ENCODE peak calls at places on chromosome 16, in seven cellular contexts. One of them, this sample, is unnamed.
A peak's percentile ranks its signal among the peaks of the same experiment; 100 is the strongest.

GRCh38 chr16:56273615-56274014 is 82.3 kb downstream of the GNAO1 start:
- DNase-seq in adrenal gland: no peak
- DNase-seq in CD8-positive, alpha-beta T cell: no peak
- DNase-seq in A673: no peak
- DNase-seq in tibial nerve: no peak
- DNase-seq in iPS DF 6.9: no peak
- DNase-seq in SK-N-SH: no peak
- DNase-seq in this sample: no peak

GRCh38 chr16:66953462-66954096 is 7.5 kb upstream of the CES3 start:
- DNase-seq in adrenal gland: no peak
- DNase-seq in CD8-positive, alpha-beta T cell: no peak
- DNase-seq in A673: no peak
- DNase-seq in tibial nerve: no peak
- DNase-seq in iPS DF 6.9: no peak
- DNase-seq in SK-N-SH: no peak
- DNase-seq in this sample: no peak

GRCh38 chr16:27239906-27240655 is 28.5 kb downstream of the NSMCE1 start:
- DNase-seq in adrenal gland: no peak
- DNase-seq in CD8-positive, alpha-beta T cell: no peak
- DNase-seq in A673: no peak
- DNase-seq in tibial nerve: no peak
- DNase-seq in iPS DF 6.9: no peak
- DNase-seq in SK-N-SH: no peak
- DNase-seq in this sample: no peak

GRCh38 chr16:46895399-46896313 is 11.5 kb downstream of the GPT2 start:
- DNase-seq in adrenal gland: no peak
- DNase-seq in CD8-positive, alpha-beta T cell: no peak
- DNase-seq in A673: no peak
- DNase-seq in tibial nerve: no peak
- DNase-seq in iPS DF 6.9: no peak
- DNase-seq in SK-N-SH: no peak
- DNase-seq in this sample: no peak

GRCh38 chr16:3074860-3075545 is 9.6 kb downstream of the IL32 start:
- DNase-seq in adrenal gland: no peak
- DNase-seq in CD8-positive, alpha-beta T cell: peak; percentile 79
- DNase-seq in A673: no peak
- DNase-seq in tibial nerve: no peak
- DNase-seq in iPS DF 6.9: no peak
- DNase-seq in SK-N-SH: no peak
- DNase-seq in this sample: no peak

GRCh38 chr16:83619381-83620150 is 188.2 kb upstream of the HSBP1 start:
- DNase-seq in adrenal gland: no peak
- DNase-seq in CD8-positive, alpha-beta T cell: no peak
- DNase-seq in A673: no peak
- DNase-seq in tibial nerve: no peak
- DNase-seq in iPS DF 6.9: no peak
- DNase-seq in SK-N-SH: no peak
- DNase-seq in this sample: no peak

GRCh38 chr16:11147033-11147848 is 108.8 kb downstream of the SOCS1 start:
- DNase-seq in adrenal gland: no peak
- DNase-seq in CD8-positive, alpha-beta T cell: no peak
- DNase-seq in A673: no peak
- DNase-seq in tibial nerve: no peak
- DNase-seq in iPS DF 6.9: no peak
- DNase-seq in SK-N-SH: no peak
- DNase-seq in this sample: no peak

GRCh38 chr16:67092227-67092626 is 17.5 kb upstream of the PHAF1 start:
- DNase-seq in adrenal gland: no peak
- DNase-seq in CD8-positive, alpha-beta T cell: no peak
- DNase-seq in A673: no peak
- DNase-seq in tibial nerve: no peak
- DNase-seq in iPS DF 6.9: no peak
- DNase-seq in SK-N-SH: no peak
- DNase-seq in this sample: no peak

GRCh38 chr16:17339764-17340541 is 130.8 kb downstream of the XYLT1 start:
- DNase-seq in adrenal gland: no peak
- DNase-seq in CD8-positive, alpha-beta T cell: no peak
- DNase-seq in A673: no peak
- DNase-seq in tibial nerve: no peak
- DNase-seq in iPS DF 6.9: no peak
- DNase-seq in SK-N-SH: no peak
- DNase-seq in this sample: no peak

GRCh38 chr16:67673712-67674580 is 7.3 kb downstream of the C16orf86 start:
- DNase-seq in adrenal gland: peak; percentile 79
- DNase-seq in CD8-positive, alpha-beta T cell: no peak
- DNase-seq in A673: peak; percentile 78
- DNase-seq in tibial nerve: peak; percentile 47
- DNase-seq in iPS DF 6.9: no peak
- DNase-seq in SK-N-SH: peak; percentile 66
- DNase-seq in this sample: no peak

GRCh38 chr16:87416826-87417471 is 24.8 kb downstream of the MAP1LC3B start:
- DNase-seq in adrenal gland: peak; percentile 63
- DNase-seq in CD8-positive, alpha-beta T cell: no peak
- DNase-seq in A673: peak; percentile 58
- DNase-seq in tibial nerve: no peak
- DNase-seq in iPS DF 6.9: no peak
- DNase-seq in SK-N-SH: peak; percentile 73
- DNase-seq in this sample: no peak

GRCh38 chr16:68235882-68236803 is at the start of gene ESRP2:
- DNase-seq in adrenal gland: peak; percentile 61
- DNase-seq in CD8-positive, alpha-beta T cell: no peak
- DNase-seq in A673: no peak
- DNase-seq in tibial nerve: no peak
- DNase-seq in iPS DF 6.9: no peak
- DNase-seq in SK-N-SH: peak; percentile 37
- DNase-seq in this sample: no peak

DNA sequence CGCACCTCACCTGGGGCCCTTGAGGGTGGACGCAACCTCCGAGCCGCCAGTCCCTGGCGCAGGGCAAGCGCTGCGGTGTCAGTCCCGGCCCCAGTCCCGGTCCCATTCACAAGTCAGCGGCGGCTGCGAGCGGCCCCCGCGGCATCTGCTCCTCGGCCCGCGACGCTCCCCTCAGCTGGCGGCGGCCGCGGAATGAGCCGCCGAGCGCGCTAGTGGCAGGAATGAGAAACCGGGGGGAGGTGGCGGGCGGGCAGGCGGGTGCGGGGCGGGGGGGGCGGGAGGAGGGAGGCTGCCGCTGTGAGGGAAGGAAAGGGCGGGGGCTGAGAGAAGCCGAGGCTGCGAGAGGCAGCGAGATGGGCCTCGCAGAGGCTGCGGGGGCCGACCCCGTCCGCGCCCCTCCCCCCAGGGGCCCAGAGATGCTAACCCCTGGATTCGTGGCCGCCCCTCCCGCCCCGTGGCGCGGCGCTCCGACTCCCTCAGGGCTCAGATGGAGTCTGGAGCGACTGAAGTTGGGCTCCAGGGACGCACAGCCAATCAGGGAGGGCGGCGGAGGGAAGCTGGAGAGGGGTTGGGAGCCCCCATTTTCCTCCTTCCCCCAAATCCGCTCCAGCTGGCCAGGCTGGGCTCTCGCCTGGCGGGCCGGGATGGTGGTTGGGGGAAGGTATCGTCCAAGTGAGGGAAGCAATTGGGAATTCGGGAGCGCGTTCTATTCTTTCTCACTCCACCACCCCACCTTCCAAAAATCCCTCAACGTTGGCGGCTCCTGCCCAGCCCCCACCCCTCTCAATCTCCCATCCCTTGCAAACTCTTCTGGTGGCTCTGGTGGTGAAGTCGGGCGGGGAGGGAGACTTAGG is at the start of gene CDH11:
- DNase-seq in adrenal gland: peak; percentile 38
- DNase-seq in CD8-positive, alpha-beta T cell: no peak
- DNase-seq in A673: peak; percentile 92
- DNase-seq in tibial nerve: peak; percentile 41
- DNase-seq in iPS DF 6.9: no peak
- DNase-seq in SK-N-SH: peak; percentile 82
- DNase-seq in this sample: no peak
- H3K4me1 ChIP-seq in adrenal gland: peaks cover 28% of the 10 kb centered on the region
- H3K4me1 ChIP-seq in CD8-positive, alpha-beta T cell: no peaks in the 10 kb centered on the region
- H3K4me1 ChIP-seq in A673: peaks cover 27% of the 10 kb centered on the region
- H3K4me1 ChIP-seq in tibial nerve: peaks cover 7% of the 10 kb centered on the region
- H3K4me1 ChIP-seq in iPS DF 6.9: no peaks in the 10 kb centered on the region
- H3K4me1 ChIP-seq in SK-N-SH: peaks cover 27% of the 10 kb centered on the region
- H3K4me1 ChIP-seq in this sample: no peaks in the 10 kb centered on the region

DNA sequence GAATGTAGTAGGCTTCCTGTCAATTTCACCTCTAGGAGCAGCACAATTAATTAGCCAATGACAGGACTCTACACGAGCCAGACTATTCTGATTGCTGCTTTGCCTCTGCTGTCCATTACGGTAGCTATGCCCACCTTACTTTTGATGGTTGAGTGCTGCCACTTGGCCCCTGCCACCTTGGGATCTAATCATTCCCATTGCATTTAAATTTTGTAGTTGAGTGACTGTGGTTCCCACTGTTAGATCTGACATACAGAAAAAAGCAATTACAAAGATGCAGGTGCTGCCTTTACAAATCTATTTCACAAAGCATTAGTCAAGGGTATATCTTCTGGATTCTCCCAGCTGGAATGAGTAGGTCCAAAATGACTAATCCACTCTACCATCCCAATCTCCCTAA is 39.9 kb downstream of the CRISPLD2 start:
- DNase-seq in adrenal gland: no peak
- DNase-seq in CD8-positive, alpha-beta T cell: no peak
- DNase-seq in A673: no peak
- DNase-seq in tibial nerve: no peak
- DNase-seq in iPS DF 6.9: no peak
- DNase-seq in SK-N-SH: no peak
- DNase-seq in this sample: no peak
- H3K36me3 ChIP-seq in adrenal gland: no peaks in the 10 kb centered on the region
- H3K36me3 ChIP-seq in CD8-positive, alpha-beta T cell: no peaks in the 10 kb centered on the region
- H3K36me3 ChIP-seq in A673: no peaks in the 10 kb centered on the region
- H3K36me3 ChIP-seq in tibial nerve: peaks cover 72% of the 10 kb centered on the region
- H3K36me3 ChIP-seq in iPS DF 6.9: no peaks in the 10 kb centered on the region
- H3K36me3 ChIP-seq in SK-N-SH: no peaks in the 10 kb centered on the region
- H3K36me3 ChIP-seq in this sample: no peaks in the 10 kb centered on the region

DNA sequence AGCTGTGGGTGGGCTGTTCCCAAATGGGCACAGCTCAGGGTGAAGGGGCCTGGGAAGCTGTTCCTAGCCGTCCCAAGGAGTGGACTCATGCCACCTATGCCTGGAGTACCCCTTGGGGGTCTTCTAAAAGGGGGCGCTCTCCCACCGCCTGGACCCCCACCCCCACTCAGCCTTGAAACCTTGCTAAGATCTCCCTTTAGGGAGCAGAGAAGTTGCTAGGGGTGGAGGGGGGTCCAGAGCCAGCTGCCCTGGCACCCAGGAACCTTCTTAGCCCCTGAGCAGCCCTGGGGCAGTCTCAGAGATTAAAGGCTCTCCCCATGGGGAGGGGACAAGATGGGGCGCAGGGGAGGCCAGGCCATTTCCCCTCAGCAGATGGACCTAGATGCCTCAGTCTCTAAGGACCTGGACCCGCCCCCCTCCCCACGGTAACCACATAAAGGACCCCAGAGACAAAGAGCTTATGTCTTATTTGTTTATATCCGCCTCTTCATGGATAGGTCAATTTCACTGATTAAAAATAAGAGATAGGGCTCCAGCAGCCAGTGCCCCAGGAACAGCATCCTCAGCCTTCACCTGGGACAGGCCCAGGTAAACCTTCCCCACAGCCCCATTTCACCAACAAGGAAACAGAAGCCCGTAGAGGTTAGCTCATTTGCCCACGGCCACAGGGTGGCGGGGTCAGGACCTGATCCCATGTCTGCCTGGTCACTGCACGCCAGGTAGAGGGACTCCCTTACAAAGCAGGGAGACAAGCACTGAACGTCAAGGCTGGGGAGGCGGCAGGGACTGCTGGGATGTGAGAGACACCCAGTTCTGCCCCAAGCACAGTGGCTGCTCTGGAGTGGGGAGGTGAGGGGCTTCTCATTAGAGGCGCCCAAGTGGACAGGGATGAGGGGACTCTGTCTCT is 3.4 kb downstream of the MTSS2 start:
- DNase-seq in adrenal gland: no peak
- DNase-seq in CD8-positive, alpha-beta T cell: no peak
- DNase-seq in A673: no peak
- DNase-seq in tibial nerve: no peak
- DNase-seq in iPS DF 6.9: no peak
- DNase-seq in SK-N-SH: no peak
- DNase-seq in this sample: no peak
- H3K4me3 ChIP-seq in adrenal gland: no peak overlapping the region
- H3K4me3 ChIP-seq in CD8-positive, alpha-beta T cell: no peak overlapping the region
- H3K4me3 ChIP-seq in A673: no peak overlapping the region
- H3K4me3 ChIP-seq in tibial nerve: no peak overlapping the region
- H3K4me3 ChIP-seq in iPS DF 6.9: no peak overlapping the region
- H3K4me3 ChIP-seq in SK-N-SH: no peak overlapping the region
- H3K4me3 ChIP-seq in this sample: no peak overlapping the region

DNA sequence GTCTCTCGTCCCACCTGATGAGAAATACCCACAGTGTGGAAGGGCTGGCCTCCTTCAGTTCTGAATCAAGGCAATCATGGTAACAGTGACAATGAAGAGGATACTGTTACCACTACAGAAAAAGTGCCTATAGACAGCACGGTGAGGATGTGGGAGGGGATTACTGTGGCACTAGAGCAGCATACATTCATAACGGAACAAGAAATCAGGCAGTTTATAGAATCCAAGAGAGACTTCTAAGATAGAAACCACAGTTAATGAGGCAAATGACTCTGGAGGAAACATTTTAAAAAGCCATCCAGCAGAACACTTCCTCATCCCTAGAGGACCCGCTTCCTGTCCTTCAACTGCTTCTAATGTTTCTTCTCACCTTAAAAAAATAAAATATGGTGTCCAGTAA is 2.7 kb downstream of the RUSF1 start:
- DNase-seq in adrenal gland: no peak
- DNase-seq in CD8-positive, alpha-beta T cell: no peak
- DNase-seq in A673: no peak
- DNase-seq in tibial nerve: no peak
- DNase-seq in iPS DF 6.9: no peak
- DNase-seq in SK-N-SH: no peak
- DNase-seq in this sample: no peak
- H3K4me1 ChIP-seq in adrenal gland: peaks cover 28% of the 10 kb centered on the region
- H3K4me1 ChIP-seq in CD8-positive, alpha-beta T cell: peaks cover 34% of the 10 kb centered on the region
- H3K4me1 ChIP-seq in A673: peaks cover 11% of the 10 kb centered on the region
- H3K4me1 ChIP-seq in tibial nerve: peaks cover 25% of the 10 kb centered on the region
- H3K4me1 ChIP-seq in iPS DF 6.9: peaks cover 4% of the 10 kb centered on the region
- H3K4me1 ChIP-seq in SK-N-SH: no peaks in the 10 kb centered on the region
- H3K4me1 ChIP-seq in this sample: peaks cover 16% of the 10 kb centered on the region

DNA sequence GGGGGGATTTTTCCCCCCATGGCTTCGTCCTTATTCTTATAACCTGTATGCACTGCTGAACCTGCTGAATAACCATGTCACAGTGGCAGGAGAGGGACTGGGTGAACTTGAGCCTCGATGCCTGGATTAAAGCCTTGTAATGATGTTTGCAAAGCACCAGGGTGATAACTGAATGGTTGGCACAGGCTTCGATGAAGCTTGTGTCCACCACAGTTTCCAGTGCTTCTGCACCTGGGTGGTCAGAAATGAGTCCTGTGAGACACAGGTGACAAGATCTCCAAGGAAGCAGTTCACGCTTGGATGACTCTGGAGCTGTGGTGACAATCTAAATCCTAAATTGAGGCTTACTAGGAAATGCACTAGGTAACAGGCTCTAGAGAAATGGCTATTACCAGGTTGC is 729.3 kb downstream of the MAF start:
- DNase-seq in adrenal gland: no peak
- DNase-seq in CD8-positive, alpha-beta T cell: no peak
- DNase-seq in A673: no peak
- DNase-seq in tibial nerve: no peak
- DNase-seq in iPS DF 6.9: no peak
- DNase-seq in SK-N-SH: no peak
- DNase-seq in this sample: no peak
- H3K36me3 ChIP-seq in adrenal gland: no peaks in the 10 kb centered on the region
- H3K36me3 ChIP-seq in CD8-positive, alpha-beta T cell: no peaks in the 10 kb centered on the region
- H3K36me3 ChIP-seq in A673: no peaks in the 10 kb centered on the region
- H3K36me3 ChIP-seq in tibial nerve: no peaks in the 10 kb centered on the region
- H3K36me3 ChIP-seq in iPS DF 6.9: no peaks in the 10 kb centered on the region
- H3K36me3 ChIP-seq in SK-N-SH: no peaks in the 10 kb centered on the region
- H3K36me3 ChIP-seq in this sample: no peaks in the 10 kb centered on the region

GRCh38 chr16:31464781-31465260 is 5.5 kb downstream of the ARMC5 start:
- DNase-seq in adrenal gland: no peak
- DNase-seq in CD8-positive, alpha-beta T cell: no peak
- DNase-seq in A673: no peak
- DNase-seq in tibial nerve: no peak
- DNase-seq in iPS DF 6.9: no peak
- DNase-seq in SK-N-SH: no peak
- DNase-seq in this sample: no peak
- H3K4me3 ChIP-seq in adrenal gland: no peak overlapping the region
- H3K4me3 ChIP-seq in CD8-positive, alpha-beta T cell: no peak overlapping the region
- H3K4me3 ChIP-seq in A673: no peak overlapping the region
- H3K4me3 ChIP-seq in tibial nerve: no peak overlapping the region
- H3K4me3 ChIP-seq in iPS DF 6.9: no peak overlapping the region
- H3K4me3 ChIP-seq in SK-N-SH: no peak overlapping the region
- H3K4me3 ChIP-seq in this sample: no peak overlapping the region